ENCODE peak calls at places on chromosomes 2 and 18, in eight cellular contexts. R, H, N, I, F, B, J and C are unnamed samples.

GRCh38 chr2:72144412-72144745 is 3.3 kb downstream of the CYP26B1 start:
- DNase-seq in R (no peak), H (no peak), N (no peak), I (no peak), F (no peak), B (no peak), J (no peak), C (no peak)

GRCh38 chr2:47097563-47097962 is 57.5 kb downstream of the STPG4 start:
- DNase-seq in R (no peak), H (no peak), N (no peak), I (no peak), F (no peak), B (no peak), J (no peak), C (no peak)

GRCh38 chr2:15059870-15060617 is 427.5 kb downstream of the LRATD1 start:
- DNase-seq in R (no peak), H (no peak), N (no peak), I (no peak), F (no peak), B (no peak), J (no peak), C (no peak)

GRCh38 chr2:48734576-48735303 is 20.8 kb downstream of the LHCGR start:
- DNase-seq in R (peak; percentile 68), H (no peak), N (no peak), I (no peak), F (no peak), B (no peak), J (no peak), C (peak; percentile 19)

GRCh38 chr2:163341426-163341825 is 394.4 kb downstream of the FIGN start:
- DNase-seq in R (peak; percentile 29), H (no peak), N (peak; percentile 2), I (no peak), F (no peak), B (no peak), J (no peak), C (no peak)

GRCh38 chr18:22066083-22066485 is 103.3 kb upstream of the GATA6 start:
- DNase-seq in R (no peak), H (no peak), N (no peak), I (no peak), F (no peak), B (no peak), J (no peak), C (no peak)

GRCh38 chr2:152542995-152543481 is 174.2 kb downstream of the PRPF40A start:
- DNase-seq in R (peak; percentile 94), H (no peak), N (no peak), I (no peak), F (no peak), B (no peak), J (no peak), C (peak; percentile 87)

GRCh38 chr2:101619191-101619591 is 78.3 kb upstream of the MAP4K4 start:
- DNase-seq in R (no peak), H (no peak), N (no peak), I (no peak), F (no peak), B (no peak), J (no peak), C (no peak)

GRCh38 chr2:83462881-83463280 is 996.2 kb downstream of the SUCLG1 start:
- DNase-seq in R (no peak), H (no peak), N (no peak), I (no peak), F (no peak), B (no peak), J (no peak), C (no peak)

GRCh38 chr18:33034941-33035340 is 262.1 kb upstream of the KLHL14 start:
- DNase-seq in R (no peak), H (no peak), N (no peak), I (no peak), F (no peak), B (no peak), J (no peak), C (no peak)

GRCh38 chr18:75161629-75162028 is 47.3 kb downstream of the PTGR3 start:
- DNase-seq in R (peak; percentile 23), H (no peak), N (peak; percentile 12), I (no peak), F (no peak), B (no peak), J (no peak), C (no peak)

GRCh38 chr18:5237083-5237722 is 40.1 kb upstream of the AKAIN1 start:
- DNase-seq in R (no peak), H (no peak), N (peak; percentile 19), I (no peak), F (no peak), B (no peak), J (no peak), C (no peak)

GRCh38 chr2:28586864-28587263 is 91.0 kb downstream of the PLB1 start:
- DNase-seq in R (no peak), H (peak; percentile 56), N (peak; percentile 45), I (no peak), F (no peak), B (no peak), J (no peak), C (no peak)

GRCh38 chr2:25326326-25327013 is 15.3 kb downstream of the DNMT3A start:
- DNase-seq in R (no peak), H (no peak), N (no peak), I (no peak), F (no peak), B (no peak), J (no peak), C (no peak)

GRCh38 chr2:56444339-56444738 is 260.5 kb downstream of the CCDC85A start:
- DNase-seq in R (peak; percentile 19), H (no peak), N (no peak), I (no peak), F (no peak), B (no peak), J (peak; percentile 67), C (no peak)

GRCh38 chr2:108971661-108972566 is 17.1 kb downstream of the EDAR start:
- DNase-seq in R (peak; percentile 64), H (no peak), N (no peak), I (no peak), F (no peak), B (no peak), J (no peak), C (peak; percentile 31)

GRCh38 chr18:39969813-39970494 is 1985.1 kb upstream of the PIK3C3 start:
- DNase-seq in R (no peak), H (no peak), N (no peak), I (no peak), F (no peak), B (no peak), J (no peak), C (no peak)

GRCh38 chr2:239177908-239178307 is 222.9 kb downstream of the HDAC4 start:
- DNase-seq in R (no peak), H (no peak), N (no peak), I (no peak), F (no peak), B (no peak), J (no peak), C (no peak)

GRCh38 chr18:58900015-58900649 is 35.5 kb downstream of the ZNF532 start:
- DNase-seq in R (no peak), H (no peak), N (no peak), I (no peak), F (no peak), B (no peak), J (no peak), C (no peak)

GRCh38 chr2:239024226-239024625 is 176.3 kb downstream of the TWIST2 start:
- DNase-seq in R (no peak), H (no peak), N (no peak), I (no peak), F (no peak), B (no peak), J (no peak), C (no peak)

GRCh38 chr2:117481608-117482007 is 332.9 kb upstream of the DDX18 start:
- DNase-seq in R (no peak), H (no peak), N (no peak), I (no peak), F (no peak), B (no peak), J (peak; percentile 30), C (no peak)

GRCh38 chr2:69766014-69766413 is 24.1 kb downstream of the ANXA4 start:
- DNase-seq in R (no peak), H (no peak), N (no peak), I (no peak), F (no peak), B (no peak), J (no peak), C (no peak)

GRCh38 chr2:109275120-109276040 is 146.4 kb downstream of the SH3RF3 start:
- DNase-seq in R (no peak), H (no peak), N (no peak), I (no peak), F (no peak), B (no peak), J (peak; percentile 78), C (no peak)

GRCh38 chr2:33494155-33494779 is 17.8 kb downstream of the RASGRP3 start:
- DNase-seq in R (peak; percentile 59), H (no peak), N (no peak), I (no peak), F (no peak), B (no peak), J (no peak), C (no peak)

GRCh38 chr2:128452536-128453530 is 134.2 kb upstream of the HS6ST1 start:
- DNase-seq in R (no peak), H (no peak), N (no peak), I (no peak), F (no peak), B (no peak), J (no peak), C (no peak)

GRCh38 chr2:239607795-239608171 is 207.0 kb upstream of the HDAC4 start:
- DNase-seq in R (no peak), H (no peak), N (no peak), I (no peak), F (no peak), B (no peak), J (no peak), C (no peak)

GRCh38 chr2:236720974-236721600 is 151.5 kb downstream of the ACKR3 start:
- DNase-seq in R (no peak), H (no peak), N (no peak), I (no peak), F (no peak), B (no peak), J (peak; percentile 91), C (no peak)

GRCh38 chr18:65936678-65937077 is 185.9 kb downstream of the CDH7 start:
- DNase-seq in R (no peak), H (no peak), N (no peak), I (no peak), F (no peak), B (no peak), J (no peak), C (no peak)

GRCh38 chr18:27185025-27185763 is at the start of gene CHST9:
- DNase-seq in R (no peak), H (no peak), N (no peak), I (no peak), F (no peak), B (no peak), J (peak; percentile 17), C (no peak)

GRCh38 chr2:216683846-216684245 is 11.5 kb downstream of the IGFBP5 start:
- DNase-seq in R (peak; percentile 83), H (no peak), N (no peak), I (no peak), F (no peak), B (no peak), J (no peak), C (peak; percentile 90)

GRCh38 chr2:100013892-100014677 is 128.3 kb downstream of the AFF3 start:
- DNase-seq in R (peak; percentile 98), H (no peak), N (no peak), I (no peak), F (no peak), B (no peak), J (no peak), C (peak; percentile 93)

GRCh38 chr2:78245394-78246140 is 723.4 kb upstream of the LRRTM4 start:
- DNase-seq in R (no peak), H (no peak), N (no peak), I (no peak), F (no peak), B (no peak), J (no peak), C (no peak)

GRCh38 chr2:59585657-59586056 is 967.8 kb downstream of the BCL11A start:
- DNase-seq in R (no peak), H (no peak), N (no peak), I (no peak), F (no peak), B (no peak), J (peak; percentile 74), C (no peak)

GRCh38 chr2:30985493-30986292 is 152.5 kb downstream of the GALNT14 start:
- DNase-seq in R (no peak), H (no peak), N (no peak), I (no peak), F (no peak), B (no peak), J (no peak), C (no peak)